ENCODE peak calls at places on chromosomes 2 and 18, in six cellular contexts. One of them, this sample, is unnamed.

GRCh38 chr2:126795661-126796060 is 103.0 kb upstream of the TEX51 start:
- DNase-seq in kidney: no peak
- DNase-seq in hepatic stellate cell: no peak
- DNase-seq in upper lobe of right lung: peak
- DNase-seq in brain microvascular endothelial cell: no peak
- DNase-seq in CD4-positive, alpha-beta T cell: no peak
- DNase-seq in this sample: no peak

GRCh38 chr2:233979748-233980147 is 62.6 kb downstream of the TRPM8 start:
- DNase-seq in upper lobe of right lung: no peak
- DNase-seq in brain microvascular endothelial cell: no peak
- DNase-seq in kidney: no peak
- DNase-seq in hepatic stellate cell: no peak
- DNase-seq in CD4-positive, alpha-beta T cell: no peak
- DNase-seq in this sample: no peak

GRCh38 chr2:215358891-215359575 is 47.2 kb downstream of the ATIC start:
- DNase-seq in brain microvascular endothelial cell: peak
- DNase-seq in CD4-positive, alpha-beta T cell: no peak
- DNase-seq in hepatic stellate cell: no peak
- DNase-seq in kidney: no peak
- DNase-seq in upper lobe of right lung: no peak
- DNase-seq in this sample: no peak

GRCh38 chr18:61528961-61529360 is 195.7 kb downstream of the CDH20 start:
- DNase-seq in kidney: no peak
- DNase-seq in brain microvascular endothelial cell: no peak
- DNase-seq in CD4-positive, alpha-beta T cell: no peak
- DNase-seq in upper lobe of right lung: no peak
- DNase-seq in hepatic stellate cell: no peak
- DNase-seq in this sample: no peak

GRCh38 chr2:68653538-68653982 is 10.2 kb downstream of the PROKR1 start:
- DNase-seq in hepatic stellate cell: peak
- DNase-seq in upper lobe of right lung: no peak
- DNase-seq in brain microvascular endothelial cell: peak
- DNase-seq in CD4-positive, alpha-beta T cell: no peak
- DNase-seq in kidney: no peak
- DNase-seq in this sample: peak

GRCh38 chr18:8177330-8178016 is 431.8 kb upstream of the RAB12 start:
- DNase-seq in kidney: no peak
- DNase-seq in brain microvascular endothelial cell: peak
- DNase-seq in hepatic stellate cell: no peak
- DNase-seq in CD4-positive, alpha-beta T cell: no peak
- DNase-seq in upper lobe of right lung: no peak
- DNase-seq in this sample: peak

GRCh38 chr2:88729061-88729745 is 37.7 kb downstream of the RPIA start:
- DNase-seq in brain microvascular endothelial cell: peak
- DNase-seq in upper lobe of right lung: no peak
- DNase-seq in kidney: no peak
- DNase-seq in hepatic stellate cell: peak
- DNase-seq in CD4-positive, alpha-beta T cell: no peak
- DNase-seq in this sample: peak

GRCh38 chr2:7825591-7826312 is 856.1 kb upstream of the ID2 start:
- DNase-seq in CD4-positive, alpha-beta T cell: no peak
- DNase-seq in brain microvascular endothelial cell: peak
- DNase-seq in hepatic stellate cell: no peak
- DNase-seq in kidney: no peak
- DNase-seq in upper lobe of right lung: no peak
- DNase-seq in this sample: peak

GRCh38 chr18:59512025-59512710 is 153.1 kb upstream of the LMAN1 start:
- DNase-seq in kidney: no peak
- DNase-seq in hepatic stellate cell: no peak
- DNase-seq in upper lobe of right lung: no peak
- DNase-seq in brain microvascular endothelial cell: no peak
- DNase-seq in CD4-positive, alpha-beta T cell: no peak
- DNase-seq in this sample: no peak

GRCh38 chr18:44855681-44856080 is 175.0 kb downstream of the SETBP1 start:
- DNase-seq in CD4-positive, alpha-beta T cell: no peak
- DNase-seq in brain microvascular endothelial cell: no peak
- DNase-seq in kidney: no peak
- DNase-seq in hepatic stellate cell: no peak
- DNase-seq in upper lobe of right lung: no peak
- DNase-seq in this sample: no peak

GRCh38 chr18:74142251-74142650 is 5.4 kb downstream of the FBXO15 start:
- DNase-seq in CD4-positive, alpha-beta T cell: no peak
- DNase-seq in hepatic stellate cell: no peak
- DNase-seq in upper lobe of right lung: no peak
- DNase-seq in kidney: no peak
- DNase-seq in brain microvascular endothelial cell: no peak
- DNase-seq in this sample: no peak

GRCh38 chr2:133586978-133587377 is 18.7 kb upstream of the NCKAP5 start:
- DNase-seq in CD4-positive, alpha-beta T cell: no peak
- DNase-seq in hepatic stellate cell: no peak
- DNase-seq in kidney: no peak
- DNase-seq in brain microvascular endothelial cell: no peak
- DNase-seq in upper lobe of right lung: no peak
- DNase-seq in this sample: no peak

This sample was measured in astrocyte of the cerebellum.